ENCODE peak calls at places on chromosomes 2 and 18, in five cellular contexts. W is keratinocyte; C is NCI-H345; L is activated naive CD4-positive, alpha-beta T cell treated with anti-CD3 and anti-CD28 coated beads, Interleukin-2, amount 50 U/mL, for 72 hours; I is hepatocyte. K is an unnamed sample.

GRCh38 chr18:23838801-23839366 is 149.6 kb downstream of the LAMA3 start:
- DNase-seq in W (no peak), C (no peak), L (no peak), I (no peak), K (peak; percentile 85)

GRCh38 chr2:240383871-240384700 is 51.4 kb upstream of the GPC1 start:
- DNase-seq in W (no peak), C (no peak), L (no peak), I (no peak), K (no peak)

GRCh38 chr2:201939366-201939985 is 94.2 kb upstream of the FZD7 start:
- DNase-seq in W (no peak), C (no peak), L (no peak), I (no peak), K (no peak)

GRCh38 chr2:169799555-169799954 is 884 bp downstream of the SSB start:
- DNase-seq in W (no peak), C (no peak), L (peak; percentile 11), I (no peak), K (no peak)

GRCh38 chr2:97935719-97936161 is 60.0 kb downstream of the TMEM131 start:
- DNase-seq in W (no peak), C (peak; percentile 44), L (no peak), I (peak; percentile 27), K (no peak)

GRCh38 chr2:68284896-68285295 is 32.6 kb upstream of the PPP3R1 start:
- DNase-seq in W (no peak), C (no peak), L (no peak), I (peak; percentile 17), K (no peak)

GRCh38 chr2:218985325-218986091 is 524 bp upstream of the FEV start:
- DNase-seq in W (no peak), C (no peak), L (no peak), I (no peak), K (no peak)

GRCh38 chr2:65294701-65295100 is 67.1 kb downstream of the ACTR2 start:
- DNase-seq in W (no peak), C (no peak), L (no peak), I (no peak), K (no peak)

GRCh38 chr2:126288362-126288761 is 367.6 kb upstream of the GYPC start:
- DNase-seq in W (no peak), C (no peak), L (no peak), I (no peak), K (no peak)

GRCh38 chr18:48938827-48939367 is 11.9 kb downstream of the SMAD7 start:
- DNase-seq in W (no peak), C (no peak), L (no peak), I (no peak), K (no peak)

GRCh38 chr2:68225119-68225632 is 27.2 kb downstream of the PPP3R1 start:
- DNase-seq in W (no peak), C (no peak), L (no peak), I (peak; percentile 48), K (no peak)

GRCh38 chr2:27831279-27832050 is 58.7 kb downstream of the RBKS start:
- DNase-seq in W (no peak), C (no peak), L (no peak), I (no peak), K (no peak)

GRCh38 chr18:63949068-63949737 is at the start of gene HMSD:
- DNase-seq in W (no peak), C (peak; percentile 90), L (peak; percentile 64), I (peak; percentile 72), K (no peak)

GRCh38 chr18:9403795-9404564 is 69.4 kb downstream of the TWSG1 start:
- DNase-seq in W (no peak), C (no peak), L (peak; percentile 6), I (no peak), K (no peak)

GRCh38 chr2:28522479-28522878 is 26.6 kb downstream of the PLB1 start:
- DNase-seq in W (no peak), C (no peak), L (no peak), I (no peak), K (no peak)